ENCODE peak calls at places on chromosomes 12 and 14, in nine cellular contexts. One of them, this sample, is unnamed.

GRCh38 chr12:100845095-100845494 is 50.5 kb downstream of the ANO4 start:
- DNase-seq in right lobe of liver: no peak
- DNase-seq in neural crest cell: no peak
- DNase-seq in CD14-positive monocyte: no peak
- DNase-seq in OCI-LY7: peak
- DNase-seq in gastrocnemius medialis: no peak
- DNase-seq in HepG2: peak
- DNase-seq in choroid plexus epithelial cell: peak
- DNase-seq in heart right ventricle: no peak
- DNase-seq in this sample: peak

GRCh38 chr12:11795910-11796459 is 146.5 kb downstream of the ETV6 start:
- DNase-seq in neural crest cell: no peak
- DNase-seq in OCI-LY7: no peak
- DNase-seq in gastrocnemius medialis: no peak
- DNase-seq in choroid plexus epithelial cell: peak
- DNase-seq in HepG2: peak
- DNase-seq in right lobe of liver: no peak
- DNase-seq in CD14-positive monocyte: no peak
- DNase-seq in heart right ventricle: no peak
- DNase-seq in this sample: peak

GRCh38 chr14:89673499-89674225 is 256.6 kb upstream of the FOXN3 start:
- DNase-seq in HepG2: no peak
- DNase-seq in choroid plexus epithelial cell: peak
- DNase-seq in OCI-LY7: no peak
- DNase-seq in gastrocnemius medialis: no peak
- DNase-seq in heart right ventricle: no peak
- DNase-seq in right lobe of liver: no peak
- DNase-seq in CD14-positive monocyte: no peak
- DNase-seq in neural crest cell: no peak
- DNase-seq in this sample: peak

GRCh38 chr12:120959111-120959878 is 19.0 kb upstream of the HNF1A start:
- DNase-seq in choroid plexus epithelial cell: no peak
- DNase-seq in OCI-LY7: no peak
- DNase-seq in neural crest cell: no peak
- DNase-seq in HepG2: no peak
- DNase-seq in right lobe of liver: no peak
- DNase-seq in heart right ventricle: no peak
- DNase-seq in CD14-positive monocyte: no peak
- DNase-seq in gastrocnemius medialis: no peak
- DNase-seq in this sample: no peak

GRCh38 chr12:33596061-33596460 is 156.4 kb upstream of the SYT10 start:
- DNase-seq in OCI-LY7: no peak
- DNase-seq in gastrocnemius medialis: no peak
- DNase-seq in CD14-positive monocyte: no peak
- DNase-seq in heart right ventricle: no peak
- DNase-seq in right lobe of liver: no peak
- DNase-seq in neural crest cell: no peak
- DNase-seq in HepG2: no peak
- DNase-seq in choroid plexus epithelial cell: no peak
- DNase-seq in this sample: peak

GRCh38 chr14:76904100-76904739 is 78.0 kb downstream of the LRRC74A start:
- DNase-seq in HepG2: no peak
- DNase-seq in heart right ventricle: peak
- DNase-seq in OCI-LY7: no peak
- DNase-seq in right lobe of liver: no peak
- DNase-seq in gastrocnemius medialis: peak
- DNase-seq in choroid plexus epithelial cell: peak
- DNase-seq in neural crest cell: no peak
- DNase-seq in CD14-positive monocyte: no peak
- DNase-seq in this sample: peak

GRCh38 chr14:61578745-61579144 is 116.6 kb upstream of the HIF1A start:
- DNase-seq in heart right ventricle: no peak
- DNase-seq in neural crest cell: no peak
- DNase-seq in CD14-positive monocyte: no peak
- DNase-seq in gastrocnemius medialis: no peak
- DNase-seq in choroid plexus epithelial cell: peak
- DNase-seq in right lobe of liver: no peak
- DNase-seq in OCI-LY7: no peak
- DNase-seq in HepG2: no peak
- DNase-seq in this sample: no peak

GRCh38 chr14:85508863-85509262 is 21.1 kb upstream of the FLRT2 start:
- DNase-seq in CD14-positive monocyte: no peak
- DNase-seq in OCI-LY7: no peak
- DNase-seq in choroid plexus epithelial cell: no peak
- DNase-seq in heart right ventricle: no peak
- DNase-seq in HepG2: no peak
- DNase-seq in neural crest cell: no peak
- DNase-seq in right lobe of liver: no peak
- DNase-seq in gastrocnemius medialis: no peak
- DNase-seq in this sample: peak

GRCh38 chr14:100438678-100439592 is 115.8 kb downstream of the SLC25A47 start:
- DNase-seq in heart right ventricle: no peak
- DNase-seq in neural crest cell: no peak
- DNase-seq in gastrocnemius medialis: no peak
- DNase-seq in right lobe of liver: peak
- DNase-seq in HepG2: peak
- DNase-seq in CD14-positive monocyte: no peak
- DNase-seq in choroid plexus epithelial cell: peak
- DNase-seq in OCI-LY7: no peak
- DNase-seq in this sample: peak

GRCh38 chr14:77882631-77883030 is 82.7 kb downstream of the ADCK1 start:
- DNase-seq in right lobe of liver: no peak
- DNase-seq in neural crest cell: no peak
- DNase-seq in CD14-positive monocyte: no peak
- DNase-seq in HepG2: no peak
- DNase-seq in OCI-LY7: no peak
- DNase-seq in choroid plexus epithelial cell: peak
- DNase-seq in gastrocnemius medialis: peak
- DNase-seq in heart right ventricle: peak
- DNase-seq in this sample: no peak

GRCh38 chr12:4960030-4960429 is 50.3 kb downstream of the KCNA1 start:
- DNase-seq in HepG2: no peak
- DNase-seq in CD14-positive monocyte: no peak
- DNase-seq in OCI-LY7: no peak
- DNase-seq in neural crest cell: no peak
- DNase-seq in choroid plexus epithelial cell: no peak
- DNase-seq in heart right ventricle: peak
- DNase-seq in right lobe of liver: no peak
- DNase-seq in gastrocnemius medialis: no peak
- DNase-seq in this sample: no peak

GRCh38 chr12:130342842-130343241 is 5.2 kb downstream of the PIWIL1 start:
- DNase-seq in gastrocnemius medialis: no peak
- DNase-seq in heart right ventricle: no peak
- DNase-seq in CD14-positive monocyte: no peak
- DNase-seq in choroid plexus epithelial cell: no peak
- DNase-seq in neural crest cell: no peak
- DNase-seq in HepG2: no peak
- DNase-seq in right lobe of liver: no peak
- DNase-seq in OCI-LY7: no peak
- DNase-seq in this sample: no peak

GRCh38 chr12:58557156-58557555 is 363.1 kb downstream of the LRIG3 start:
- DNase-seq in right lobe of liver: no peak
- DNase-seq in HepG2: no peak
- DNase-seq in OCI-LY7: no peak
- DNase-seq in neural crest cell: no peak
- DNase-seq in gastrocnemius medialis: no peak
- DNase-seq in choroid plexus epithelial cell: peak
- DNase-seq in heart right ventricle: no peak
- DNase-seq in CD14-positive monocyte: no peak
- DNase-seq in this sample: peak

GRCh38 chr14:52025310-52025709 is 36.0 kb downstream of the RTRAF start:
- DNase-seq in gastrocnemius medialis: no peak
- DNase-seq in OCI-LY7: no peak
- DNase-seq in CD14-positive monocyte: no peak
- DNase-seq in right lobe of liver: no peak
- DNase-seq in choroid plexus epithelial cell: peak
- DNase-seq in HepG2: no peak
- DNase-seq in neural crest cell: no peak
- DNase-seq in heart right ventricle: no peak
- DNase-seq in this sample: peak

GRCh38 chr14:58107947-58108552 is 44.0 kb downstream of the ARMH4 start:
- DNase-seq in right lobe of liver: no peak
- DNase-seq in OCI-LY7: peak
- DNase-seq in HepG2: peak
- DNase-seq in CD14-positive monocyte: no peak
- DNase-seq in gastrocnemius medialis: peak
- DNase-seq in choroid plexus epithelial cell: peak
- DNase-seq in heart right ventricle: peak
- DNase-seq in neural crest cell: peak
- DNase-seq in this sample: peak

GRCh38 chr12:6476496-6476895 is 6.0 kb upstream of the VAMP1 start:
- DNase-seq in CD14-positive monocyte: no peak
- DNase-seq in neural crest cell: no peak
- DNase-seq in choroid plexus epithelial cell: peak
- DNase-seq in OCI-LY7: no peak
- DNase-seq in gastrocnemius medialis: no peak
- DNase-seq in heart right ventricle: no peak
- DNase-seq in HepG2: no peak
- DNase-seq in right lobe of liver: no peak
- DNase-seq in this sample: no peak

GRCh38 chr12:89707623-89707991 is 1.0 kb downstream of the ATP2B1 start:
- DNase-seq in HepG2: peak
- DNase-seq in CD14-positive monocyte: no peak
- DNase-seq in OCI-LY7: peak
- DNase-seq in neural crest cell: peak
- DNase-seq in right lobe of liver: peak
- DNase-seq in heart right ventricle: peak
- DNase-seq in gastrocnemius medialis: peak
- DNase-seq in choroid plexus epithelial cell: no peak
- DNase-seq in this sample: peak
- TF ChIP-seq CTCF in HepG2: peak
- TF ChIP-seq CTCF in CD14-positive monocyte: no peak
- TF ChIP-seq CTCF in OCI-LY7: no peak
- TF ChIP-seq CTCF in neural crest cell: no peak
- TF ChIP-seq CTCF in right lobe of liver: no peak
- TF ChIP-seq CTCF in heart right ventricle: no peak
- TF ChIP-seq CTCF in gastrocnemius medialis: no peak
- TF ChIP-seq CTCF in choroid plexus epithelial cell: peak
- TF ChIP-seq CTCF in this sample: no peak

GRCh38 chr14:74456684-74457083 is 30.7 kb upstream of the SYNDIG1L start:
- DNase-seq in heart right ventricle: no peak
- DNase-seq in gastrocnemius medialis: no peak
- DNase-seq in neural crest cell: no peak
- DNase-seq in right lobe of liver: no peak
- DNase-seq in choroid plexus epithelial cell: no peak
- DNase-seq in OCI-LY7: no peak
- DNase-seq in CD14-positive monocyte: no peak
- DNase-seq in HepG2: no peak
- DNase-seq in this sample: no peak

GRCh38 chr14:74457511-74457910 is 31.5 kb upstream of the SYNDIG1L start:
- DNase-seq in CD14-positive monocyte: no peak
- DNase-seq in right lobe of liver: no peak
- DNase-seq in choroid plexus epithelial cell: no peak
- DNase-seq in gastrocnemius medialis: no peak
- DNase-seq in HepG2: no peak
- DNase-seq in neural crest cell: no peak
- DNase-seq in heart right ventricle: no peak
- DNase-seq in OCI-LY7: no peak
- DNase-seq in this sample: no peak

GRCh38 chr14:74462993-74463392 is 30.1 kb downstream of the NPC2 start:
- DNase-seq in neural crest cell: no peak
- DNase-seq in CD14-positive monocyte: no peak
- DNase-seq in heart right ventricle: no peak
- DNase-seq in choroid plexus epithelial cell: no peak
- DNase-seq in HepG2: no peak
- DNase-seq in right lobe of liver: no peak
- DNase-seq in OCI-LY7: no peak
- DNase-seq in gastrocnemius medialis: no peak
- DNase-seq in this sample: no peak

GRCh38 chr14:74459981-74460380 is 33.1 kb downstream of the NPC2 start:
- DNase-seq in CD14-positive monocyte: no peak
- DNase-seq in OCI-LY7: no peak
- DNase-seq in choroid plexus epithelial cell: no peak
- DNase-seq in heart right ventricle: no peak
- DNase-seq in gastrocnemius medialis: no peak
- DNase-seq in HepG2: no peak
- DNase-seq in right lobe of liver: no peak
- DNase-seq in neural crest cell: no peak
- DNase-seq in this sample: no peak

GRCh38 chr14:74459289-74459946 is 33.4 kb upstream of the SYNDIG1L start:
- DNase-seq in right lobe of liver: no peak
- DNase-seq in neural crest cell: peak
- DNase-seq in CD14-positive monocyte: peak
- DNase-seq in gastrocnemius medialis: peak
- DNase-seq in HepG2: peak
- DNase-seq in choroid plexus epithelial cell: peak
- DNase-seq in heart right ventricle: no peak
- DNase-seq in OCI-LY7: peak
- DNase-seq in this sample: peak
- TF ChIP-seq CTCF in right lobe of liver: peak
- TF ChIP-seq CTCF in neural crest cell: peak
- TF ChIP-seq CTCF in CD14-positive monocyte: peak
- TF ChIP-seq CTCF in gastrocnemius medialis: peak
- TF ChIP-seq CTCF in HepG2: peak
- TF ChIP-seq CTCF in choroid plexus epithelial cell: peak
- TF ChIP-seq CTCF in heart right ventricle: peak
- TF ChIP-seq CTCF in OCI-LY7: peak
- TF ChIP-seq CTCF in this sample: peak

DNA sequence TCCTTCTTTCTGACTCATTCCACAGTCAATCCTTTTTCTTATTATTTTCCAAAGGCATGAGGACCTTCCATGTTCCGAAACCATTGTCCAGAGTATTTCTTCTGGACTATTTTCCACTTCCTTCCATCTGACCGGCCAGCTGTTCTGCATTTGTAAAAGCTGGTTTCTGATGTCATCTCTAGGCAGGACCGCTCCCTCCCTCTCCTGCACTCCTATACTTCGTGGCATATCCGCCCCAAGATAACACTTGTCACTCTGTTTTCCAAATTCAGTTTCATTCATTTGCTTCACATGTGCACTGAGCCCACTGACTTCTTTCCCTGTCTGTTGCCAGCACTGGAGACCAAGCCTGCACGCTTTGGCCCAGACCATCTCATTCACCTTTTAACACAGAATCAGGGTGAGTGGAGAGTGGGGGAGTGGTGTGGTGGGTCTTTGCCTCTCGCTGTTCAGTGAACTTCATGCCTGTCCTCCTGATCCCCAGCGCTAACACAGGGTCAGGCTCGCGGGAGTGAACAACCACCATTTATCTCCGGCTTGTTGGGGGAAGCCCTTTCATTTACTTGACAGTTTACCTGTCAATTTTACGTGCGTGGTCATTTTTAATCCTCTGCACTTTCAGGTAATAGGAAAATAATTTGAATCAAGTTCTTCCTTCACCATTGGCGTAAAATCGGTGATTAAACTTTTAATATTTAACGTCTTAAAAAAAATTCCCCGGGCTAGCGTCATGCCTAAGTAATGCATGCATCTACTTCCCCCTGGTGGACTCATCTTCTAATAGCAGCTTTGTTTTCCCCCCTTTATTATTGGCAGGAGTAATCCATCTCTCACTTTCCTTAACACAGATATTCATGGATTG is 52.5 kb downstream of the C12orf75 start:
- DNase-seq in neural crest cell: peak
- DNase-seq in OCI-LY7: peak
- DNase-seq in CD14-positive monocyte: no peak
- DNase-seq in gastrocnemius medialis: no peak
- DNase-seq in HepG2: peak
- DNase-seq in heart right ventricle: peak
- DNase-seq in right lobe of liver: no peak
- DNase-seq in choroid plexus epithelial cell: peak
- DNase-seq in this sample: peak
- TF ChIP-seq CTCF in neural crest cell: peak
- TF ChIP-seq CTCF in OCI-LY7: peak
- TF ChIP-seq CTCF in CD14-positive monocyte: peak
- TF ChIP-seq CTCF in gastrocnemius medialis: peak
- TF ChIP-seq CTCF in HepG2: peak
- TF ChIP-seq CTCF in heart right ventricle: peak
- TF ChIP-seq CTCF in right lobe of liver: peak
- TF ChIP-seq CTCF in choroid plexus epithelial cell: peak
- TF ChIP-seq CTCF in this sample: peak

GRCh38 chr14:71221119-71221518 is 313.9 kb downstream of the PCNX1 start:
- DNase-seq in gastrocnemius medialis: no peak
- DNase-seq in right lobe of liver: no peak
- DNase-seq in OCI-LY7: no peak
- DNase-seq in neural crest cell: no peak
- DNase-seq in CD14-positive monocyte: no peak
- DNase-seq in choroid plexus epithelial cell: no peak
- DNase-seq in HepG2: no peak
- DNase-seq in heart right ventricle: no peak
- DNase-seq in this sample: no peak
- TF ChIP-seq CTCF in gastrocnemius medialis: no peak
- TF ChIP-seq CTCF in right lobe of liver: no peak
- TF ChIP-seq CTCF in OCI-LY7: no peak
- TF ChIP-seq CTCF in neural crest cell: no peak
- TF ChIP-seq CTCF in CD14-positive monocyte: no peak
- TF ChIP-seq CTCF in choroid plexus epithelial cell: no peak
- TF ChIP-seq CTCF in HepG2: no peak
- TF ChIP-seq CTCF in heart right ventricle: no peak
- TF ChIP-seq CTCF in this sample: peak

This sample was measured in epithelial cell of esophagus.